ENCODE peak calls at places on chromosomes 16 and 17, in ten cellular contexts. O is NT2/D1; B is NCI-H1930; X is NCI-H460; N is myocyte; J is activated naive CD4-positive, alpha-beta T cell treated with anti-CD3 and anti-CD28 coated beads, Interleukin-2, amount 50 U/mL, for 16 hours; Q is M059J; U is RCC 7860; P is NCI-H345; D is posterior cingulate gyrus. V is an unnamed sample.

GRCh38 chr16:72646615-72647014 is 401.3 kb downstream of the ZFHX3 start:
- DNase-seq in O (no peak), B (no peak), X (no peak), N (peak; percentile 12), J (no peak), Q (no peak), U (no peak), P (no peak), D (no peak), V (no peak)

GRCh38 chr17:4551796-4552525 is 3.2 kb downstream of the MYBBP1A start:
- DNase-seq in O (no peak), B (no peak), X (no peak), N (no peak), J (no peak), Q (no peak), U (no peak), P (no peak), D (peak; percentile 55), V (no peak)

GRCh38 chr16:67730326-67730725 is 11.2 kb upstream of the GFOD2 start:
- DNase-seq in O (no peak), B (no peak), X (no peak), N (no peak), J (no peak), Q (no peak), U (no peak), P (no peak), D (peak; percentile 32), V (no peak)

GRCh38 chr16:31880322-31880979 is 6.8 kb downstream of the ZNF267 start:
- DNase-seq in O (no peak), B (no peak), X (no peak), N (peak; percentile 62), J (peak; percentile 39), Q (peak; percentile 90), U (peak; percentile 92), P (no peak), D (no peak), V (peak; percentile 57)

GRCh38 chr17:43560461-43561427 is 14.6 kb upstream of the ETV4 start:
- DNase-seq in O (no peak), B (no peak), X (no peak), N (no peak), J (no peak), Q (no peak), U (no peak), P (no peak), D (no peak), V (no peak)

GRCh38 chr17:35088647-35088910 is 25.1 kb upstream of the RFFL start:
- DNase-seq in O (no peak), B (no peak), X (no peak), N (no peak), J (no peak), Q (no peak), U (no peak), P (no peak), D (no peak), V (no peak)

GRCh38 chr16:89149386-89149785 is 22.2 kb upstream of the CDH15 start:
- DNase-seq in O (no peak), B (no peak), X (no peak), N (no peak), J (no peak), Q (no peak), U (no peak), P (no peak), D (no peak), V (no peak)

GRCh38 chr17:63703029-63703428 is 3.1 kb upstream of the LIMD2 start:
- DNase-seq in O (no peak), B (no peak), X (no peak), N (no peak), J (no peak), Q (no peak), U (no peak), P (no peak), D (no peak), V (no peak)

GRCh38 chr16:3874242-3874641 is 6.3 kb downstream of the CREBBP start:
- DNase-seq in O (no peak), B (no peak), X (no peak), N (no peak), J (no peak), Q (no peak), U (no peak), P (no peak), D (no peak), V (no peak)

GRCh38 chr17:32341857-32342602 is at the start of gene C17orf75:
- DNase-seq in O (peak; percentile 51), B (peak; percentile 74), X (peak; percentile 65), N (peak; percentile 76), J (peak; percentile 85), Q (peak; percentile 73), U (peak; percentile 39), P (peak; percentile 83), D (peak; percentile 97), V (no peak)

GRCh38 chr16:68645494-68646388 is 631 bp downstream of the CDH3 start:
- DNase-seq in O (no peak), B (no peak), X (no peak), N (no peak), J (no peak), Q (peak; percentile 31), U (no peak), P (peak; percentile 13), D (no peak), V (no peak)

GRCh38 chr16:4060823-4061222 is 55.4 kb downstream of the ADCY9 start:
- DNase-seq in O (no peak), B (no peak), X (no peak), N (no peak), J (no peak), Q (peak; percentile 13), U (no peak), P (no peak), D (no peak), V (no peak)

GRCh38 chr17:80667462-80668277 is 123.0 kb downstream of the RPTOR start:
- DNase-seq in O (no peak), B (no peak), X (no peak), N (no peak), J (no peak), Q (no peak), U (no peak), P (no peak), D (no peak), V (no peak)

GRCh38 chr16:12020007-12020406 is 43.5 kb downstream of the SNX29 start:
- DNase-seq in O (no peak), B (no peak), X (no peak), N (no peak), J (no peak), Q (no peak), U (no peak), P (no peak), D (no peak), V (no peak)

GRCh38 chr16:20941635-20941926 is 41.0 kb downstream of the LYRM1 start:
- DNase-seq in O (no peak), B (no peak), X (no peak), N (no peak), J (no peak), Q (no peak), U (no peak), P (no peak), D (no peak), V (no peak)

GRCh38 chr17:80086616-80087015 is 14.8 kb upstream of the GAA start:
- DNase-seq in O (no peak), B (no peak), X (no peak), N (no peak), J (no peak), Q (no peak), U (no peak), P (no peak), D (peak; percentile 76), V (no peak)

GRCh38 chr16:11470676-11471415 is 115.9 kb downstream of the LITAF start:
- DNase-seq in O (no peak), B (no peak), X (no peak), N (no peak), J (no peak), Q (no peak), U (no peak), P (no peak), D (peak; percentile 70), V (no peak)

GRCh38 chr16:8622315-8622656 is 788 bp downstream of the METTL22 start:
- DNase-seq in O (no peak), B (no peak), X (no peak), N (no peak), J (no peak), Q (no peak), U (no peak), P (no peak), D (no peak), V (no peak)

GRCh38 chr16:11135167-11135973 is 120.6 kb downstream of the SOCS1 start:
- DNase-seq in O (no peak), B (no peak), X (no peak), N (peak; percentile 82), J (no peak), Q (peak; percentile 86), U (no peak), P (no peak), D (no peak), V (no peak)

GRCh38 chr16:15694499-15694898 is 44.5 kb downstream of the NDE1 start:
- DNase-seq in O (no peak), B (no peak), X (no peak), N (no peak), J (no peak), Q (no peak), U (no peak), P (no peak), D (no peak), V (no peak)

GRCh38 chr17:57379237-57380054 is 123.1 kb downstream of the MSI2 start:
- DNase-seq in O (no peak), B (no peak), X (no peak), N (peak; percentile 78), J (peak; percentile 17), Q (no peak), U (no peak), P (no peak), D (no peak), V (no peak)

GRCh38 chr16:1527836-1528811 is 5.3 kb upstream of the TMEM204 start:
- DNase-seq in O (no peak), B (no peak), X (no peak), N (no peak), J (no peak), Q (no peak), U (no peak), P (no peak), D (no peak), V (no peak)

GRCh38 chr17:63096426-63096825 is 130.4 kb downstream of the TANC2 start:
- DNase-seq in O (no peak), B (no peak), X (no peak), N (no peak), J (no peak), Q (peak; percentile 73), U (no peak), P (no peak), D (no peak), V (peak; percentile 33)

GRCh38 chr16:17784073-17784472 is 313.3 kb upstream of the XYLT1 start:
- DNase-seq in O (peak; percentile 56), B (no peak), X (peak; percentile 69), N (peak; percentile 0), J (no peak), Q (peak; percentile 59), U (no peak), P (no peak), D (no peak), V (peak; percentile 75)

GRCh38 chr16:4261557-4262172 is 11.2 kb downstream of the TFAP4 start:
- DNase-seq in O (no peak), B (no peak), X (no peak), N (no peak), J (peak; percentile 50), Q (no peak), U (no peak), P (peak; percentile 12), D (no peak), V (no peak)

GRCh38 chr17:8147805-8148404 is 4.3 kb downstream of the PER1 start:
- DNase-seq in O (no peak), B (no peak), X (no peak), N (no peak), J (no peak), Q (no peak), U (no peak), P (no peak), D (no peak), V (no peak)

GRCh38 chr17:12472613-12473173 is 193.0 kb upstream of the MYOCD start:
- DNase-seq in O (no peak), B (no peak), X (no peak), N (no peak), J (no peak), Q (peak; percentile 6), U (no peak), P (no peak), D (no peak), V (no peak)

GRCh38 chr16:89557230-89557935 is 3.1 kb upstream of the RPL13 start:
- DNase-seq in O (peak; percentile 72), B (no peak), X (peak; percentile 68), N (peak; percentile 76), J (peak; percentile 88), Q (peak; percentile 54), U (peak; percentile 43), P (peak; percentile 6), D (peak; percentile 99), V (peak; percentile 31)